ENCODE peak calls at places on chromosomes 7 and 10, in seven cellular contexts. One of them, this sample, is unnamed.
A peak's percentile ranks its signal among the peaks of the same experiment; 100 is the strongest.

GRCh38 chr10:43228783-43229207 is 38.1 kb downstream of the RASGEF1A start:
- DNase-seq in activated CD4-positive, alpha-beta memory T cell treated with anti-CD3 and anti-CD28 coated beads, Interleukin-2, amount 10 ng/mL, durations not matched to agents 7 days and 5 days: no peak
- DNase-seq in stimulated activated CD8-positive, alpha-beta memory T cell treated with anti-CD3 and anti-CD28 coated beads, Interleukin-12 subunit alpha, Interleukin-12 subunit beta, amount 100 ng/mL, for 4 hours: no peak
- DNase-seq in lung: no peak
- DNase-seq in progenitor cell of endocrine pancreas: peak; percentile 8
- DNase-seq in GM04504: no peak
- DNase-seq in NCI-H1092: no peak
- DNase-seq in this sample: no peak

GRCh38 chr7:15620491-15621185 is 58.8 kb upstream of the AGMO start:
- DNase-seq in stimulated activated CD8-positive, alpha-beta memory T cell treated with anti-CD3 and anti-CD28 coated beads, Interleukin-12 subunit alpha, Interleukin-12 subunit beta, amount 100 ng/mL, for 4 hours: no peak
- DNase-seq in activated CD4-positive, alpha-beta memory T cell treated with anti-CD3 and anti-CD28 coated beads, Interleukin-2, amount 10 ng/mL, durations not matched to agents 7 days and 5 days: no peak
- DNase-seq in NCI-H1092: no peak
- DNase-seq in lung: no peak
- DNase-seq in GM04504: no peak
- DNase-seq in progenitor cell of endocrine pancreas: no peak
- DNase-seq in this sample: no peak

GRCh38 chr7:112989531-112989930 is 97.1 kb downstream of the GPR85 start:
- DNase-seq in lung: no peak
- DNase-seq in GM04504: no peak
- DNase-seq in stimulated activated CD8-positive, alpha-beta memory T cell treated with anti-CD3 and anti-CD28 coated beads, Interleukin-12 subunit alpha, Interleukin-12 subunit beta, amount 100 ng/mL, for 4 hours: no peak
- DNase-seq in activated CD4-positive, alpha-beta memory T cell treated with anti-CD3 and anti-CD28 coated beads, Interleukin-2, amount 10 ng/mL, durations not matched to agents 7 days and 5 days: no peak
- DNase-seq in progenitor cell of endocrine pancreas: no peak
- DNase-seq in NCI-H1092: no peak
- DNase-seq in this sample: no peak

GRCh38 chr7:122415510-122415909 is 111.0 kb upstream of the FEZF1 start:
- DNase-seq in progenitor cell of endocrine pancreas: no peak
- DNase-seq in activated CD4-positive, alpha-beta memory T cell treated with anti-CD3 and anti-CD28 coated beads, Interleukin-2, amount 10 ng/mL, durations not matched to agents 7 days and 5 days: no peak
- DNase-seq in stimulated activated CD8-positive, alpha-beta memory T cell treated with anti-CD3 and anti-CD28 coated beads, Interleukin-12 subunit alpha, Interleukin-12 subunit beta, amount 100 ng/mL, for 4 hours: no peak
- DNase-seq in NCI-H1092: no peak
- DNase-seq in lung: no peak
- DNase-seq in GM04504: no peak
- DNase-seq in this sample: no peak

GRCh38 chr10:132172091-132173066 is 14.4 kb upstream of the DPYSL4 start:
- DNase-seq in lung: no peak
- DNase-seq in activated CD4-positive, alpha-beta memory T cell treated with anti-CD3 and anti-CD28 coated beads, Interleukin-2, amount 10 ng/mL, durations not matched to agents 7 days and 5 days: no peak
- DNase-seq in GM04504: no peak
- DNase-seq in progenitor cell of endocrine pancreas: no peak
- DNase-seq in stimulated activated CD8-positive, alpha-beta memory T cell treated with anti-CD3 and anti-CD28 coated beads, Interleukin-12 subunit alpha, Interleukin-12 subunit beta, amount 100 ng/mL, for 4 hours: no peak
- DNase-seq in NCI-H1092: no peak
- DNase-seq in this sample: no peak

GRCh38 chr7:129702316-129702715 is 90.8 kb downstream of the NRF1 start:
- DNase-seq in NCI-H1092: no peak
- DNase-seq in stimulated activated CD8-positive, alpha-beta memory T cell treated with anti-CD3 and anti-CD28 coated beads, Interleukin-12 subunit alpha, Interleukin-12 subunit beta, amount 100 ng/mL, for 4 hours: no peak
- DNase-seq in lung: no peak
- DNase-seq in progenitor cell of endocrine pancreas: no peak
- DNase-seq in activated CD4-positive, alpha-beta memory T cell treated with anti-CD3 and anti-CD28 coated beads, Interleukin-2, amount 10 ng/mL, durations not matched to agents 7 days and 5 days: no peak
- DNase-seq in GM04504: no peak
- DNase-seq in this sample: no peak

GRCh38 chr7:68964060-68964459 is 634.2 kb upstream of the AUTS2 start:
- DNase-seq in NCI-H1092: no peak
- DNase-seq in GM04504: peak; percentile 40
- DNase-seq in lung: no peak
- DNase-seq in stimulated activated CD8-positive, alpha-beta memory T cell treated with anti-CD3 and anti-CD28 coated beads, Interleukin-12 subunit alpha, Interleukin-12 subunit beta, amount 100 ng/mL, for 4 hours: no peak
- DNase-seq in progenitor cell of endocrine pancreas: no peak
- DNase-seq in activated CD4-positive, alpha-beta memory T cell treated with anti-CD3 and anti-CD28 coated beads, Interleukin-2, amount 10 ng/mL, durations not matched to agents 7 days and 5 days: no peak
- DNase-seq in this sample: no peak

GRCh38 chr10:130021373-130021950 is 57.4 kb upstream of the EBF3 start:
- DNase-seq in lung: no peak
- DNase-seq in GM04504: peak; percentile 89
- DNase-seq in NCI-H1092: no peak
- DNase-seq in activated CD4-positive, alpha-beta memory T cell treated with anti-CD3 and anti-CD28 coated beads, Interleukin-2, amount 10 ng/mL, durations not matched to agents 7 days and 5 days: peak; percentile 16
- DNase-seq in progenitor cell of endocrine pancreas: no peak
- DNase-seq in stimulated activated CD8-positive, alpha-beta memory T cell treated with anti-CD3 and anti-CD28 coated beads, Interleukin-12 subunit alpha, Interleukin-12 subunit beta, amount 100 ng/mL, for 4 hours: no peak
- DNase-seq in this sample: no peak

GRCh38 chr7:159195926-159196325 is 51.3 kb upstream of the VIPR2 start:
- DNase-seq in GM04504: no peak
- DNase-seq in activated CD4-positive, alpha-beta memory T cell treated with anti-CD3 and anti-CD28 coated beads, Interleukin-2, amount 10 ng/mL, durations not matched to agents 7 days and 5 days: peak; percentile 32
- DNase-seq in stimulated activated CD8-positive, alpha-beta memory T cell treated with anti-CD3 and anti-CD28 coated beads, Interleukin-12 subunit alpha, Interleukin-12 subunit beta, amount 100 ng/mL, for 4 hours: no peak
- DNase-seq in progenitor cell of endocrine pancreas: no peak
- DNase-seq in NCI-H1092: no peak
- DNase-seq in lung: no peak
- DNase-seq in this sample: no peak

GRCh38 chr10:36301539-36301938 is 659.4 kb upstream of the FZD8 start:
- DNase-seq in activated CD4-positive, alpha-beta memory T cell treated with anti-CD3 and anti-CD28 coated beads, Interleukin-2, amount 10 ng/mL, durations not matched to agents 7 days and 5 days: no peak
- DNase-seq in lung: no peak
- DNase-seq in GM04504: no peak
- DNase-seq in progenitor cell of endocrine pancreas: no peak
- DNase-seq in stimulated activated CD8-positive, alpha-beta memory T cell treated with anti-CD3 and anti-CD28 coated beads, Interleukin-12 subunit alpha, Interleukin-12 subunit beta, amount 100 ng/mL, for 4 hours: no peak
- DNase-seq in NCI-H1092: no peak
- DNase-seq in this sample: no peak

GRCh38 chr7:95047291-95047690 is 139.9 kb downstream of the PPP1R9A start:
- DNase-seq in NCI-H1092: no peak
- DNase-seq in progenitor cell of endocrine pancreas: no peak
- DNase-seq in GM04504: no peak
- DNase-seq in stimulated activated CD8-positive, alpha-beta memory T cell treated with anti-CD3 and anti-CD28 coated beads, Interleukin-12 subunit alpha, Interleukin-12 subunit beta, amount 100 ng/mL, for 4 hours: no peak
- DNase-seq in activated CD4-positive, alpha-beta memory T cell treated with anti-CD3 and anti-CD28 coated beads, Interleukin-2, amount 10 ng/mL, durations not matched to agents 7 days and 5 days: no peak
- DNase-seq in lung: no peak
- DNase-seq in this sample: no peak

GRCh38 chr10:71087622-71088021 is 124.7 kb upstream of the UNC5B start:
- DNase-seq in GM04504: no peak
- DNase-seq in NCI-H1092: no peak
- DNase-seq in activated CD4-positive, alpha-beta memory T cell treated with anti-CD3 and anti-CD28 coated beads, Interleukin-2, amount 10 ng/mL, durations not matched to agents 7 days and 5 days: peak; percentile 4
- DNase-seq in lung: peak; percentile 22
- DNase-seq in progenitor cell of endocrine pancreas: no peak
- DNase-seq in stimulated activated CD8-positive, alpha-beta memory T cell treated with anti-CD3 and anti-CD28 coated beads, Interleukin-12 subunit alpha, Interleukin-12 subunit beta, amount 100 ng/mL, for 4 hours: no peak
- DNase-seq in this sample: peak; percentile 4

GRCh38 chr10:79072994-79073654 is 4.4 kb downstream of the ZMIZ1 start:
- DNase-seq in activated CD4-positive, alpha-beta memory T cell treated with anti-CD3 and anti-CD28 coated beads, Interleukin-2, amount 10 ng/mL, durations not matched to agents 7 days and 5 days: no peak
- DNase-seq in GM04504: no peak
- DNase-seq in progenitor cell of endocrine pancreas: no peak
- DNase-seq in NCI-H1092: no peak
- DNase-seq in stimulated activated CD8-positive, alpha-beta memory T cell treated with anti-CD3 and anti-CD28 coated beads, Interleukin-12 subunit alpha, Interleukin-12 subunit beta, amount 100 ng/mL, for 4 hours: no peak
- DNase-seq in lung: no peak
- DNase-seq in this sample: no peak

GRCh38 chr10:125160856-125161569 is 650 bp upstream of the CTBP2 start:
- DNase-seq in activated CD4-positive, alpha-beta memory T cell treated with anti-CD3 and anti-CD28 coated beads, Interleukin-2, amount 10 ng/mL, durations not matched to agents 7 days and 5 days: no peak
- DNase-seq in progenitor cell of endocrine pancreas: peak; percentile 82
- DNase-seq in NCI-H1092: peak; percentile 64
- DNase-seq in stimulated activated CD8-positive, alpha-beta memory T cell treated with anti-CD3 and anti-CD28 coated beads, Interleukin-12 subunit alpha, Interleukin-12 subunit beta, amount 100 ng/mL, for 4 hours: no peak
- DNase-seq in GM04504: peak; percentile 60
- DNase-seq in lung: peak; percentile 73
- DNase-seq in this sample: peak; percentile 40

GRCh38 chr7:47535704-47536628 is 45.9 kb downstream of the TNS3 start:
- DNase-seq in stimulated activated CD8-positive, alpha-beta memory T cell treated with anti-CD3 and anti-CD28 coated beads, Interleukin-12 subunit alpha, Interleukin-12 subunit beta, amount 100 ng/mL, for 4 hours: no peak
- DNase-seq in GM04504: no peak
- DNase-seq in NCI-H1092: no peak
- DNase-seq in lung: no peak
- DNase-seq in activated CD4-positive, alpha-beta memory T cell treated with anti-CD3 and anti-CD28 coated beads, Interleukin-2, amount 10 ng/mL, durations not matched to agents 7 days and 5 days: no peak
- DNase-seq in progenitor cell of endocrine pancreas: no peak
- DNase-seq in this sample: no peak

GRCh38 chr7:26202019-26202985 is 757 bp downstream of the CBX3 start:
- DNase-seq in stimulated activated CD8-positive, alpha-beta memory T cell treated with anti-CD3 and anti-CD28 coated beads, Interleukin-12 subunit alpha, Interleukin-12 subunit beta, amount 100 ng/mL, for 4 hours: peak; percentile 48
- DNase-seq in progenitor cell of endocrine pancreas: peak; percentile 59
- DNase-seq in activated CD4-positive, alpha-beta memory T cell treated with anti-CD3 and anti-CD28 coated beads, Interleukin-2, amount 10 ng/mL, durations not matched to agents 7 days and 5 days: peak; percentile 56
- DNase-seq in NCI-H1092: peak; percentile 58
- DNase-seq in GM04504: no peak
- DNase-seq in lung: no peak
- DNase-seq in this sample: peak; percentile 49

GRCh38 chr7:131859162-131859821 is 302.9 kb upstream of the PODXL start:
- DNase-seq in stimulated activated CD8-positive, alpha-beta memory T cell treated with anti-CD3 and anti-CD28 coated beads, Interleukin-12 subunit alpha, Interleukin-12 subunit beta, amount 100 ng/mL, for 4 hours: peak; percentile 1
- DNase-seq in activated CD4-positive, alpha-beta memory T cell treated with anti-CD3 and anti-CD28 coated beads, Interleukin-2, amount 10 ng/mL, durations not matched to agents 7 days and 5 days: peak; percentile 49
- DNase-seq in GM04504: peak; percentile 53
- DNase-seq in progenitor cell of endocrine pancreas: peak; percentile 63
- DNase-seq in lung: peak; percentile 53
- DNase-seq in NCI-H1092: peak; percentile 55
- DNase-seq in this sample: peak; percentile 70

GRCh38 chr10:137031-137430 is 1.8 kb downstream of the ZMYND11 start:
- DNase-seq in progenitor cell of endocrine pancreas: no peak
- DNase-seq in lung: no peak
- DNase-seq in GM04504: no peak
- DNase-seq in NCI-H1092: no peak
- DNase-seq in stimulated activated CD8-positive, alpha-beta memory T cell treated with anti-CD3 and anti-CD28 coated beads, Interleukin-12 subunit alpha, Interleukin-12 subunit beta, amount 100 ng/mL, for 4 hours: no peak
- DNase-seq in activated CD4-positive, alpha-beta memory T cell treated with anti-CD3 and anti-CD28 coated beads, Interleukin-2, amount 10 ng/mL, durations not matched to agents 7 days and 5 days: peak; percentile 52
- DNase-seq in this sample: peak; percentile 37

GRCh38 chr7:142301923-142302550 is 44.2 kb upstream of the PRSS58 start:
- DNase-seq in progenitor cell of endocrine pancreas: no peak
- DNase-seq in NCI-H1092: no peak
- DNase-seq in stimulated activated CD8-positive, alpha-beta memory T cell treated with anti-CD3 and anti-CD28 coated beads, Interleukin-12 subunit alpha, Interleukin-12 subunit beta, amount 100 ng/mL, for 4 hours: no peak
- DNase-seq in lung: no peak
- DNase-seq in activated CD4-positive, alpha-beta memory T cell treated with anti-CD3 and anti-CD28 coated beads, Interleukin-2, amount 10 ng/mL, durations not matched to agents 7 days and 5 days: no peak
- DNase-seq in GM04504: no peak
- DNase-seq in this sample: peak; percentile 39

GRCh38 chr10:120349069-120349468 is 108.0 kb upstream of the PLPP4 start:
- DNase-seq in GM04504: no peak
- DNase-seq in progenitor cell of endocrine pancreas: no peak
- DNase-seq in lung: no peak
- DNase-seq in activated CD4-positive, alpha-beta memory T cell treated with anti-CD3 and anti-CD28 coated beads, Interleukin-2, amount 10 ng/mL, durations not matched to agents 7 days and 5 days: no peak
- DNase-seq in NCI-H1092: no peak
- DNase-seq in stimulated activated CD8-positive, alpha-beta memory T cell treated with anti-CD3 and anti-CD28 coated beads, Interleukin-12 subunit alpha, Interleukin-12 subunit beta, amount 100 ng/mL, for 4 hours: no peak
- DNase-seq in this sample: no peak

GRCh38 chr10:67790534-67791408 is 47.2 kb downstream of the DNAJC12 start:
- DNase-seq in GM04504: no peak
- DNase-seq in activated CD4-positive, alpha-beta memory T cell treated with anti-CD3 and anti-CD28 coated beads, Interleukin-2, amount 10 ng/mL, durations not matched to agents 7 days and 5 days: peak; percentile 49
- DNase-seq in lung: no peak
- DNase-seq in NCI-H1092: no peak
- DNase-seq in progenitor cell of endocrine pancreas: no peak
- DNase-seq in stimulated activated CD8-positive, alpha-beta memory T cell treated with anti-CD3 and anti-CD28 coated beads, Interleukin-12 subunit alpha, Interleukin-12 subunit beta, amount 100 ng/mL, for 4 hours: no peak
- DNase-seq in this sample: no peak

GRCh38 chr7:117908031-117908795 is 35.0 kb upstream of the CTTNBP2 start:
- DNase-seq in lung: no peak
- DNase-seq in NCI-H1092: no peak
- DNase-seq in GM04504: no peak
- DNase-seq in progenitor cell of endocrine pancreas: no peak
- DNase-seq in activated CD4-positive, alpha-beta memory T cell treated with anti-CD3 and anti-CD28 coated beads, Interleukin-2, amount 10 ng/mL, durations not matched to agents 7 days and 5 days: no peak
- DNase-seq in stimulated activated CD8-positive, alpha-beta memory T cell treated with anti-CD3 and anti-CD28 coated beads, Interleukin-12 subunit alpha, Interleukin-12 subunit beta, amount 100 ng/mL, for 4 hours: no peak
- DNase-seq in this sample: no peak

GRCh38 chr7:36358589-36358988 is 31.1 kb upstream of the ANLN start:
- DNase-seq in progenitor cell of endocrine pancreas: no peak
- DNase-seq in lung: no peak
- DNase-seq in activated CD4-positive, alpha-beta memory T cell treated with anti-CD3 and anti-CD28 coated beads, Interleukin-2, amount 10 ng/mL, durations not matched to agents 7 days and 5 days: no peak
- DNase-seq in NCI-H1092: no peak
- DNase-seq in stimulated activated CD8-positive, alpha-beta memory T cell treated with anti-CD3 and anti-CD28 coated beads, Interleukin-12 subunit alpha, Interleukin-12 subunit beta, amount 100 ng/mL, for 4 hours: no peak
- DNase-seq in GM04504: no peak
- DNase-seq in this sample: no peak

GRCh38 chr7:158413962-158414961 is 173.4 kb downstream of the PTPRN2 start:
- DNase-seq in progenitor cell of endocrine pancreas: no peak
- DNase-seq in activated CD4-positive, alpha-beta memory T cell treated with anti-CD3 and anti-CD28 coated beads, Interleukin-2, amount 10 ng/mL, durations not matched to agents 7 days and 5 days: no peak
- DNase-seq in GM04504: no peak
- DNase-seq in lung: no peak
- DNase-seq in stimulated activated CD8-positive, alpha-beta memory T cell treated with anti-CD3 and anti-CD28 coated beads, Interleukin-12 subunit alpha, Interleukin-12 subunit beta, amount 100 ng/mL, for 4 hours: no peak
- DNase-seq in NCI-H1092: peak; percentile 88
- DNase-seq in this sample: no peak

GRCh38 chr7:18167815-18168214 is 140.2 kb upstream of the PRPS1L1 start:
- DNase-seq in activated CD4-positive, alpha-beta memory T cell treated with anti-CD3 and anti-CD28 coated beads, Interleukin-2, amount 10 ng/mL, durations not matched to agents 7 days and 5 days: no peak
- DNase-seq in NCI-H1092: no peak
- DNase-seq in stimulated activated CD8-positive, alpha-beta memory T cell treated with anti-CD3 and anti-CD28 coated beads, Interleukin-12 subunit alpha, Interleukin-12 subunit beta, amount 100 ng/mL, for 4 hours: no peak
- DNase-seq in lung: no peak
- DNase-seq in progenitor cell of endocrine pancreas: no peak
- DNase-seq in GM04504: no peak
- DNase-seq in this sample: no peak

GRCh38 chr10:3126741-3127342 is 45.7 kb downstream of the PITRM1 start:
- DNase-seq in lung: no peak
- DNase-seq in progenitor cell of endocrine pancreas: no peak
- DNase-seq in stimulated activated CD8-positive, alpha-beta memory T cell treated with anti-CD3 and anti-CD28 coated beads, Interleukin-12 subunit alpha, Interleukin-12 subunit beta, amount 100 ng/mL, for 4 hours: no peak
- DNase-seq in GM04504: no peak
- DNase-seq in NCI-H1092: peak; percentile 91
- DNase-seq in activated CD4-positive, alpha-beta memory T cell treated with anti-CD3 and anti-CD28 coated beads, Interleukin-2, amount 10 ng/mL, durations not matched to agents 7 days and 5 days: no peak
- DNase-seq in this sample: no peak

GRCh38 chr10:3132036-3133025 is 40.3 kb downstream of the PITRM1 start:
- DNase-seq in NCI-H1092: no peak
- DNase-seq in activated CD4-positive, alpha-beta memory T cell treated with anti-CD3 and anti-CD28 coated beads, Interleukin-2, amount 10 ng/mL, durations not matched to agents 7 days and 5 days: no peak
- DNase-seq in stimulated activated CD8-positive, alpha-beta memory T cell treated with anti-CD3 and anti-CD28 coated beads, Interleukin-12 subunit alpha, Interleukin-12 subunit beta, amount 100 ng/mL, for 4 hours: no peak
- DNase-seq in GM04504: no peak
- DNase-seq in progenitor cell of endocrine pancreas: no peak
- DNase-seq in lung: no peak
- DNase-seq in this sample: no peak

GRCh38 chr7:1708640-1709249 is 38.7 kb downstream of the ELFN1 start:
- DNase-seq in activated CD4-positive, alpha-beta memory T cell treated with anti-CD3 and anti-CD28 coated beads, Interleukin-2, amount 10 ng/mL, durations not matched to agents 7 days and 5 days: no peak
- DNase-seq in GM04504: no peak
- DNase-seq in progenitor cell of endocrine pancreas: no peak
- DNase-seq in NCI-H1092: no peak
- DNase-seq in lung: no peak
- DNase-seq in stimulated activated CD8-positive, alpha-beta memory T cell treated with anti-CD3 and anti-CD28 coated beads, Interleukin-12 subunit alpha, Interleukin-12 subunit beta, amount 100 ng/mL, for 4 hours: no peak
- DNase-seq in this sample: no peak

GRCh38 chr10:66925896-66926719 is at the start of gene LRRTM3:
- DNase-seq in lung: peak; percentile 37
- DNase-seq in NCI-H1092: no peak
- DNase-seq in progenitor cell of endocrine pancreas: peak; percentile 16
- DNase-seq in GM04504: peak; percentile 55
- DNase-seq in activated CD4-positive, alpha-beta memory T cell treated with anti-CD3 and anti-CD28 coated beads, Interleukin-2, amount 10 ng/mL, durations not matched to agents 7 days and 5 days: peak; percentile 20
- DNase-seq in stimulated activated CD8-positive, alpha-beta memory T cell treated with anti-CD3 and anti-CD28 coated beads, Interleukin-12 subunit alpha, Interleukin-12 subunit beta, amount 100 ng/mL, for 4 hours: no peak
- DNase-seq in this sample: peak; percentile 69

GRCh38 chr10:86179961-86180360 is 186.6 kb downstream of the GRID1 start:
- DNase-seq in activated CD4-positive, alpha-beta memory T cell treated with anti-CD3 and anti-CD28 coated beads, Interleukin-2, amount 10 ng/mL, durations not matched to agents 7 days and 5 days: no peak
- DNase-seq in lung: no peak
- DNase-seq in progenitor cell of endocrine pancreas: no peak
- DNase-seq in GM04504: no peak
- DNase-seq in stimulated activated CD8-positive, alpha-beta memory T cell treated with anti-CD3 and anti-CD28 coated beads, Interleukin-12 subunit alpha, Interleukin-12 subunit beta, amount 100 ng/mL, for 4 hours: no peak
- DNase-seq in NCI-H1092: no peak
- DNase-seq in this sample: no peak